ENCODE peak calls at places on chromosomes 5 and 9, in four cellular contexts. D is CD8-positive, alpha-beta T cell; P is OCI-LY7; Y is choroid plexus epithelial cell. H is an unnamed sample.

GRCh38 chr5:59547731-59548130 is 345.8 kb downstream of the PDE4D start:
- DNase-seq in Y (peak), D (no peak), P (no peak), H (no peak)

GRCh38 chr5:74648835-74649286 is 8.3 kb upstream of the ENC1 start:
- DNase-seq in Y (peak), P (peak), D (no peak), H (no peak)

GRCh38 chr5:73902327-73903051 is 276.5 kb downstream of the ARHGEF28 start:
- DNase-seq in P (peak), Y (peak), D (no peak), H (peak)

GRCh38 chr9:128150594-128151342 is 1.5 kb downstream of the LCN2 start:
- DNase-seq in Y (no peak), P (peak), D (no peak), H (no peak)

GRCh38 chr9:126984969-126985368 is 70.4 kb downstream of the RALGPS1 start:
- DNase-seq in P (no peak), D (no peak), Y (no peak), H (no peak)

GRCh38 chr9:92590386-92590785 is 54.6 kb upstream of the ECM2 start:
- DNase-seq in D (no peak), P (no peak), Y (peak), H (no peak)

GRCh38 chr9:85528607-85529006 is 213.1 kb downstream of the AGTPBP1 start:
- DNase-seq in D (no peak), P (no peak), Y (no peak), H (no peak)

GRCh38 chr5:176693477-176693851 is 46.2 kb downstream of the TSPAN17 start:
- DNase-seq in D (no peak), Y (no peak), P (no peak), H (no peak)

GRCh38 chr5:116652196-116652729 is 77.6 kb upstream of the SEMA6A start:
- DNase-seq in Y (peak), D (no peak), P (no peak), H (peak)

GRCh38 chr9:129174724-129175514 is 3.1 kb downstream of the IER5L start:
- DNase-seq in Y (peak), P (peak), D (peak), H (peak)

GRCh38 chr9:127214421-127215265 is 49.9 kb upstream of the GARNL3 start:
- DNase-seq in P (peak), Y (peak), D (peak), H (no peak)

GRCh38 chr9:119827526-119827925 is 458.3 kb upstream of the BRINP1 start:
- DNase-seq in Y (no peak), D (no peak), P (no peak), H (no peak)

GRCh38 chr5:132486318-132487094 is 4.1 kb downstream of the IRF1 start:
- DNase-seq in D (no peak), Y (no peak), P (no peak), H (no peak)

GRCh38 chr5:27242258-27242626 is 203.9 kb upstream of the CDH9 start:
- DNase-seq in Y (no peak), D (no peak), P (no peak), H (no peak)

GRCh38 chr9:27168951-27169350 is 59.9 kb downstream of the TEK start:
- DNase-seq in Y (no peak), P (no peak), D (no peak), H (no peak)

GRCh38 chr5:34742112-34742511 is 86.0 kb downstream of the RAI14 start:
- DNase-seq in D (no peak), Y (no peak), P (no peak), H (no peak)

GRCh38 chr9:97505845-97506244 is 4.4 kb downstream of the TMOD1 start:
- DNase-seq in P (no peak), D (no peak), Y (no peak), H (no peak)

GRCh38 chr5:124572973-124573372 is 173.5 kb downstream of the ZNF608 start:
- DNase-seq in Y (no peak), P (no peak), D (no peak), H (no peak)

GRCh38 chr9:117723986-117724654 is 19.9 kb downstream of the TLR4 start:
- DNase-seq in D (no peak), Y (no peak), P (no peak), H (no peak)

GRCh38 chr5:10789021-10789420 is 28.0 kb upstream of the DAP start:
- DNase-seq in P (no peak), D (no peak), Y (peak), H (no peak)

GRCh38 chr9:96342553-96343245 is 40.7 kb upstream of the HSD17B3 start:
- DNase-seq in Y (no peak), P (no peak), D (no peak), H (no peak)

GRCh38 chr5:130710596-130710995 is 454.5 kb downstream of the HINT1 start:
- DNase-seq in P (no peak), Y (peak), D (no peak), H (no peak)

GRCh38 chr5:115831163-115831768 is 10.1 kb downstream of the ATG12 start:
- DNase-seq in D (no peak), Y (peak), P (peak), H (peak)

GRCh38 chr9:133210202-133210532 is 1.1 kb upstream of the OBP2B start:
- DNase-seq in D (no peak), Y (no peak), P (no peak), H (no peak)

GRCh38 chr9:104872959-104873850 is 54.8 kb downstream of the ABCA1 start:
- DNase-seq in Y (peak), P (no peak), D (no peak), H (no peak)

GRCh38 chr5:74919487-74919886 is 53.3 kb upstream of the FAM169A start:
- DNase-seq in D (no peak), Y (peak), P (peak), H (no peak)

GRCh38 chr9:7656648-7657047 is 142.9 kb downstream of the DMAC1 start:
- DNase-seq in D (no peak), P (no peak), Y (no peak), H (no peak)

GRCh38 chr9:82466616-82467251 is 478.2 kb downstream of the SPATA31D1 start:
- DNase-seq in Y (peak), P (peak), D (no peak), H (no peak)

GRCh38 chr5:140324834-140325195 is 21.6 kb downstream of the HBEGF start:
- DNase-seq in Y (peak), D (no peak), P (no peak), H (no peak)

GRCh38 chr9:107809859-107810492 is 320.4 kb upstream of the KLF4 start:
- DNase-seq in Y (peak), P (no peak), D (no peak), H (no peak)

GRCh38 chr9:133836818-133837217 is 98.7 kb upstream of the SARDH start:
- DNase-seq in Y (no peak), P (no peak), D (no peak), H (no peak)

DNA sequence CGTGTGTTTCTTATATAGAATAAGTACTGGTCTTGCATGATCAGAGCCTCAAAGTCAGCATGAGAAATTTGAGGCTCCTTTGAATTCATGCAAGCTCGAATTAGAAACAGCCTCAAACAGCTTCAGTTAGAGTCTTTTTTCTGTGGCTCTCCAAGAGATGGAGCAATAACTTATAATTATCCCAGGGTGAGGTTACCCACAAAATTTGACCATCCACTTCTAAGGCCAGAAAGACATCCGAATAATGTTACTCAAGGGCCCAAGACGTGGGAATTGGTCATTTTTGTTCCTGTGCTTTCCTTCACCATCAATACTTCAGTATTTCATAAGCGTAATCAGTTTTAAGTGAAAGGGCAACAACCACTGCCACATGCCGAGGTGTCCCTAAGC is 89.7 kb downstream of the DAPK1 start:
- DNase-seq in Y (no peak), P (no peak), D (no peak), H (no peak)
- H3K4me3 ChIP-seq in Y (no peak), P (no peak), D (no peak), H (no peak)

GRCh38 chr5:65102826-65103673 is 334.3 kb downstream of the CWC27 start:
- DNase-seq in P (peak), D (peak), Y (peak), H (peak)
- TF ChIP-seq CTCF in P (peak), D (no peak), Y (peak), H (peak)

DNA sequence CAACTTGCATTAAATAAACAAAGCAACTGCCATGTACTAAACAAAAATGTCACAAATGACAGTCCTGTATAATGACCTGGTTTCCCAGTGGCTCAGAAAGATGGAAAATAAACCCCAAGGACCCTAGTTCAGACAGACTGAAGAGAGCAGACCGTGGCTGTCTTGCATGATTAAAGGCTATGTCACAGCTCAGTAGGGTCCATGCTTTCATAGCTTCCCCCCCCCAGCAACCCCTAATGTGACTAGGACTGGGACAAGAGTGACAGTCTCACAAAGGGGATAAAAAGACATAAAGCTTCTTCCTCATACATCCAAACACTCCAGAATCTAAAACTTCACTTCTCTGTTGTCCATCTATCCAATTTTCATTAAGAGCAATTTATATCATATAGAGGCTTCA is 113.6 kb downstream of the NR6A1 start:
- DNase-seq in P (no peak), D (no peak), Y (no peak), H (no peak)
- H3K4me3 ChIP-seq in P (peak), D (no peak), Y (no peak), H (no peak)

DNA sequence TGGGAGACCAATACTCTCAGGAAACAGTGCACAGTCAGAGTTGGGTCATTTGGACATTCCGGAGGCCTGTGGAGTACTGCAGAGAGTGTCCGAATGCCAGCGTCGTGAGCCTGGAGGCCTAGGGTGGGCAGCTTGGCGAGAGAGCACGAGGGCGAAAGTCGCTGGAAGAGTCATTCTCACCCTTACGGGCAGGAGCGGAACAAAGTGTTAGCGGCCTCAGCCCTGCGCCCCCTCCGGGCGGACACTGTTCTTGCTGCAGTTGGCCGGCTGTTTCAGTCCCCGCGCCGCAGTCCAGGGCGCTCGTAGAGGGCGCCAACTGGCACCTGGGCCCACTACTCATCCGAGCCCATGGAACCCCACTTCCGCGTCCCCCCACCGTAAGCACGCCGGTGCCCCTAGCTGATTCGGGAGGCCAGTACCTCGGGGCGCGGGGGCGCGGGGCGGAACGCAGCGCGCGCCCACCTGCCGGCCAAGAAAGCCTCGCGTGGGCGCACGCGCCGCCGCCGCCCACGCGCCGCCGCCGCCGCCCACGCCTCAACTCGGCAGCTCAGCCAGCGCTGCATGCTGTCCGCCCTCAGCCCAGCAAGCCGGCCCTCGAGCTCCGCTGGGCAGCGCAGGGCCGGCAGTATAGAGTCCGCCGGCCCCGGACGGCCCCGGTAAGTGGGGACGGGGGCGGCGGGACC is 99.7 kb upstream of the CCL21 start:
- DNase-seq in D (no peak), Y (peak), P (no peak), H (no peak)
- TF ChIP-seq CTCF in D (no peak), Y (peak), P (no peak), H (no peak)

GRCh38 chr9:4755026-4755609 is 14.1 kb upstream of the AK3 start:
- DNase-seq in D (no peak), P (no peak), Y (no peak), H (no peak)
- H3K4me3 ChIP-seq in D (no peak), P (no peak), Y (no peak), H (no peak)

GRCh38 chr5:137034764-137035479 is 464.2 kb downstream of the SPOCK1 start:
- DNase-seq in P (no peak), D (no peak), Y (no peak), H (no peak)
- TF ChIP-seq CTCF in P (no peak), D (no peak), Y (no peak), H (no peak)

GRCh38 chr9:78028926-78029325 is 2.7 kb downstream of the GNAQ start:
- DNase-seq in Y (no peak), P (no peak), D (no peak), H (no peak)
- H3K4me3 ChIP-seq in Y (peak), P (no peak), D (peak), H (no peak)